ENCODE peak calls at places on chromosomes 6 and 20, in six cellular contexts. One of them, this sample, is unnamed.

GRCh38 chr6:107712523-107713213 is 111.4 kb downstream of the SCML4 start:
- DNase-seq in PC-3: no peak
- DNase-seq in NCI-H1092 treated with DMSO at 0.1 percent for 48 hours: no peak
- DNase-seq in NB4: no peak
- DNase-seq in H54: no peak
- DNase-seq in substantia nigra: no peak
- DNase-seq in this sample: no peak

GRCh38 chr6:10202581-10202980 is 212.3 kb downstream of the TFAP2A start:
- DNase-seq in PC-3: no peak
- DNase-seq in NCI-H1092 treated with DMSO at 0.1 percent for 48 hours: no peak
- DNase-seq in NB4: no peak
- DNase-seq in H54: no peak
- DNase-seq in substantia nigra: no peak
- DNase-seq in this sample: no peak

GRCh38 chr6:2853766-2854393 is 12.2 kb upstream of the SERPINB1 start:
- DNase-seq in PC-3: peak
- DNase-seq in NCI-H1092 treated with DMSO at 0.1 percent for 48 hours: no peak
- DNase-seq in NB4: peak
- DNase-seq in H54: peak
- DNase-seq in substantia nigra: no peak
- DNase-seq in this sample: peak

GRCh38 chr20:53227523-53227922 is 255.4 kb downstream of the TSHZ2 start:
- DNase-seq in PC-3: no peak
- DNase-seq in NCI-H1092 treated with DMSO at 0.1 percent for 48 hours: no peak
- DNase-seq in NB4: no peak
- DNase-seq in H54: no peak
- DNase-seq in substantia nigra: no peak
- DNase-seq in this sample: no peak

GRCh38 chr6:25193147-25193864 is 85.9 kb upstream of the CARMIL1 start:
- DNase-seq in PC-3: peak
- DNase-seq in NCI-H1092 treated with DMSO at 0.1 percent for 48 hours: no peak
- DNase-seq in NB4: no peak
- DNase-seq in H54: peak
- DNase-seq in substantia nigra: no peak
- DNase-seq in this sample: no peak

GRCh38 chr6:25324076-25324762 is 45.0 kb downstream of the CARMIL1 start:
- DNase-seq in PC-3: no peak
- DNase-seq in NCI-H1092 treated with DMSO at 0.1 percent for 48 hours: no peak
- DNase-seq in NB4: no peak
- DNase-seq in H54: no peak
- DNase-seq in substantia nigra: no peak
- DNase-seq in this sample: no peak

GRCh38 chr6:166318227-166318626 is 10.0 kb upstream of the PRR18 start:
- DNase-seq in PC-3: no peak
- DNase-seq in NCI-H1092 treated with DMSO at 0.1 percent for 48 hours: no peak
- DNase-seq in NB4: no peak
- DNase-seq in H54: no peak
- DNase-seq in substantia nigra: no peak
- DNase-seq in this sample: no peak

GRCh38 chr20:53216856-53217576 is 244.9 kb downstream of the TSHZ2 start:
- DNase-seq in PC-3: peak
- DNase-seq in NCI-H1092 treated with DMSO at 0.1 percent for 48 hours: peak
- DNase-seq in NB4: peak
- DNase-seq in H54: peak
- DNase-seq in substantia nigra: peak
- DNase-seq in this sample: peak

GRCh38 chr6:105452924-105453756 is 50.3 kb upstream of the PREP start:
- DNase-seq in PC-3: no peak
- DNase-seq in NCI-H1092 treated with DMSO at 0.1 percent for 48 hours: no peak
- DNase-seq in NB4: peak
- DNase-seq in H54: no peak
- DNase-seq in substantia nigra: no peak
- DNase-seq in this sample: no peak

GRCh38 chr20:51221791-51222408 is 199.0 kb upstream of the KCNG1 start:
- DNase-seq in PC-3: peak
- DNase-seq in NCI-H1092 treated with DMSO at 0.1 percent for 48 hours: no peak
- DNase-seq in NB4: peak
- DNase-seq in H54: peak
- DNase-seq in substantia nigra: no peak
- DNase-seq in this sample: no peak

GRCh38 chr20:2314759-2315439 is 19.1 kb downstream of the TGM3 start:
- DNase-seq in PC-3: peak
- DNase-seq in NCI-H1092 treated with DMSO at 0.1 percent for 48 hours: peak
- DNase-seq in NB4: peak
- DNase-seq in H54: peak
- DNase-seq in substantia nigra: no peak
- DNase-seq in this sample: no peak

GRCh38 chr20:23946206-23946605 is 42.4 kb downstream of the GGTLC1 start:
- DNase-seq in PC-3: no peak
- DNase-seq in NCI-H1092 treated with DMSO at 0.1 percent for 48 hours: no peak
- DNase-seq in NB4: no peak
- DNase-seq in H54: no peak
- DNase-seq in substantia nigra: no peak
- DNase-seq in this sample: no peak

GRCh38 chr6:143747347-143747842 is 69.6 kb downstream of the PHACTR2 start:
- DNase-seq in PC-3: no peak
- DNase-seq in NCI-H1092 treated with DMSO at 0.1 percent for 48 hours: no peak
- DNase-seq in NB4: no peak
- DNase-seq in H54: no peak
- DNase-seq in substantia nigra: no peak
- DNase-seq in this sample: no peak

GRCh38 chr6:100891079-100891478 is 9.9 kb upstream of the ASCC3 start:
- DNase-seq in PC-3: no peak
- DNase-seq in NCI-H1092 treated with DMSO at 0.1 percent for 48 hours: no peak
- DNase-seq in NB4: no peak
- DNase-seq in H54: no peak
- DNase-seq in substantia nigra: no peak
- DNase-seq in this sample: no peak

GRCh38 chr6:16760536-16761468 is at the start of gene ATXN1:
- DNase-seq in PC-3: peak
- DNase-seq in NCI-H1092 treated with DMSO at 0.1 percent for 48 hours: no peak
- DNase-seq in NB4: peak
- DNase-seq in H54: peak
- DNase-seq in substantia nigra: peak
- DNase-seq in this sample: no peak

GRCh38 chr6:36547646-36548400 is 544 bp upstream of the STK38 start:
- DNase-seq in PC-3: no peak
- DNase-seq in NCI-H1092 treated with DMSO at 0.1 percent for 48 hours: no peak
- DNase-seq in NB4: peak
- DNase-seq in H54: no peak
- DNase-seq in substantia nigra: no peak
- DNase-seq in this sample: peak